ENCODE peak calls at places on chromosome 12, in five cellular contexts. R is NCI-H1092, L is Right ventricle myocardium superior, O is stomach, W is amygdala. D is an unnamed sample.

GRCh38 chr12:126055521-126055920 is 990.3 kb downstream of the AACS start:
- DNase-seq in R (no peak), L (no peak), W (no peak), O (no peak), D (no peak)

GRCh38 chr12:117125275-117125613 is 26.0 kb upstream of the TESC start:
- DNase-seq in W (peak; percentile 18), L (no peak), O (no peak), R (no peak), D (no peak)

GRCh38 chr12:116171549-116171948 is 105.9 kb downstream of the MED13L start:
- DNase-seq in L (no peak), W (no peak), R (no peak), O (no peak), D (no peak)

GRCh38 chr12:104498211-104498801 is 41.6 kb downstream of the CHST11 start:
- DNase-seq in W (no peak), R (no peak), L (no peak), O (no peak), D (no peak)

GRCh38 chr12:94114166-94114565 is 34.2 kb upstream of the PLXNC1 start:
- DNase-seq in W (no peak), O (no peak), L (no peak), R (no peak), D (no peak)

GRCh38 chr12:28097221-28097620 is 93.0 kb upstream of the CCDC91 start:
- DNase-seq in L (no peak), O (no peak), W (no peak), R (no peak), D (no peak)

GRCh38 chr12:104137175-104137901 is 672 bp downstream of the NFYB start:
- DNase-seq in O (peak; percentile 34), R (no peak), L (peak; percentile 58), W (peak; percentile 5), D (peak; percentile 41)

GRCh38 chr12:42156232-42156631 is 11.6 kb upstream of the GXYLT1 start:
- DNase-seq in W (no peak), R (no peak), O (no peak), L (no peak), D (no peak)

GRCh38 chr12:41946106-41946505 is 198.6 kb downstream of the GXYLT1 start:
- DNase-seq in L (no peak), W (no peak), O (no peak), R (no peak), D (no peak)

GRCh38 chr12:14910090-14910915 is 24.6 kb upstream of the MGP start:
- DNase-seq in O (no peak), W (no peak), R (no peak), L (no peak), D (no peak)

GRCh38 chr12:16564675-16565074 is 41.3 kb downstream of the LMO3 start:
- DNase-seq in L (no peak), W (no peak), R (no peak), O (no peak), D (no peak)